ENCODE peak calls at places on chromosomes 13 and 19, in ten cellular contexts. N is right cardiac atrium; X is KBM-7; P is activated CD4-positive, alpha-beta T cell treated with anti-CD3 and anti-CD28 coated beads, Interleukin-2, amount 50 U/mL, for 24 hours; J is fibroblast of the conjunctiva; R is stimulated activated CD8-positive, alpha-beta memory T cell treated with anti-CD3 and anti-CD28 coated beads, Interleukin-7, amount 100 ng/mL, for 1 hour; A is AG04450; L is activated CD8-positive, alpha-beta memory T cell treated with anti-CD3 and anti-CD28 coated beads, Interleukin-2, amount 50 U/mL, for 4 hours; T is activated naive CD8-positive, alpha-beta T cell treated with anti-CD3 and anti-CD28 coated beads for 36 hours; W is stimulated activated CD4-positive, alpha-beta T cell treated with anti-CD3 and anti-CD28 coated beads, Interleukin-1b, Interleukin-23, amount 100 ng/mL, for 24 hours. Z is an unnamed sample.
A peak's percentile ranks its signal among the peaks of the same experiment; 100 is the strongest.

GRCh38 chr13:109146912-109147624 is 517.7 kb downstream of the MYO16 start:
- DNase-seq in N (no peak), X (no peak), P (no peak), J (peak; percentile 55), R (no peak), A (peak; percentile 36), L (no peak), T (no peak), W (no peak), Z (no peak)

GRCh38 chr13:75774176-75774575 is 138.0 kb downstream of the LMO7 start:
- DNase-seq in N (no peak), X (no peak), P (no peak), J (no peak), R (no peak), A (no peak), L (no peak), T (no peak), W (no peak), Z (no peak)

GRCh38 chr19:23817519-23817918 is 58.8 kb upstream of the ZNF681 start:
- DNase-seq in N (no peak), X (peak; percentile 42), P (peak; percentile 5), J (no peak), R (peak; percentile 6), A (no peak), L (peak; percentile 39), T (peak; percentile 14), W (no peak), Z (no peak)

GRCh38 chr19:33819875-33820781 is 23.5 kb downstream of the KCTD15 start:
- DNase-seq in N (peak; percentile 94), X (peak; percentile 93), P (peak; percentile 46), J (peak; percentile 63), R (no peak), A (no peak), L (peak; percentile 36), T (peak; percentile 72), W (peak; percentile 30), Z (peak; percentile 46)

GRCh38 chr13:99626461-99627082 is 125.3 kb downstream of the TM9SF2 start:
- DNase-seq in N (no peak), X (no peak), P (no peak), J (peak; percentile 34), R (no peak), A (no peak), L (no peak), T (no peak), W (no peak), Z (no peak)

GRCh38 chr13:101144808-101145419 is 271.4 kb downstream of the NALCN start:
- DNase-seq in N (no peak), X (peak; percentile 64), P (peak; percentile 12), J (peak; percentile 57), R (no peak), A (peak; percentile 29), L (no peak), T (no peak), W (no peak), Z (no peak)

GRCh38 chr13:113398963-113399754 is 35.2 kb upstream of the GRTP1 start:
- DNase-seq in N (no peak), X (no peak), P (no peak), J (no peak), R (no peak), A (no peak), L (no peak), T (no peak), W (no peak), Z (no peak)

GRCh38 chr13:59441596-59442280 is 722.0 kb downstream of the DIAPH3 start:
- DNase-seq in N (no peak), X (no peak), P (no peak), J (no peak), R (no peak), A (no peak), L (no peak), T (no peak), W (no peak), Z (no peak)

GRCh38 chr19:5271145-5271544 is 69.5 kb downstream of the PTPRS start:
- DNase-seq in N (no peak), X (peak; percentile 29), P (no peak), J (no peak), R (no peak), A (no peak), L (no peak), T (no peak), W (no peak), Z (no peak)

GRCh38 chr19:30091856-30092255 is 149.8 kb downstream of the URI1 start:
- DNase-seq in N (no peak), X (no peak), P (no peak), J (no peak), R (no peak), A (no peak), L (no peak), T (no peak), W (no peak), Z (no peak)

GRCh38 chr19:41367848-41368301 is 3.9 kb upstream of the B9D2 start:
- DNase-seq in N (no peak), X (peak; percentile 95), P (no peak), J (peak; percentile 69), R (no peak), A (peak; percentile 81), L (no peak), T (no peak), W (no peak), Z (no peak)

GRCh38 chr19:17860331-17860992 is 752 bp downstream of the RPL18A start:
- DNase-seq in N (no peak), X (no peak), P (no peak), J (no peak), R (no peak), A (no peak), L (no peak), T (no peak), W (no peak), Z (no peak)

GRCh38 chr19:55383279-55383788 is 758 bp downstream of the TMEM238 start:
- DNase-seq in N (no peak), X (no peak), P (no peak), J (no peak), R (no peak), A (no peak), L (no peak), T (no peak), W (no peak), Z (no peak)

GRCh38 chr13:98657506-98658085 is 80.7 kb upstream of the STK24 start:
- DNase-seq in N (no peak), X (no peak), P (no peak), J (no peak), R (no peak), A (no peak), L (no peak), T (no peak), W (no peak), Z (no peak)

GRCh38 chr13:47903836-47904235 is 97.2 kb downstream of the SUCLA2 start:
- DNase-seq in N (no peak), X (no peak), P (no peak), J (no peak), R (no peak), A (no peak), L (no peak), T (no peak), W (no peak), Z (no peak)

GRCh38 chr13:69459346-69459745 is 648.3 kb upstream of the ATXN8OS start:
- DNase-seq in N (no peak), X (no peak), P (no peak), J (no peak), R (no peak), A (no peak), L (no peak), T (no peak), W (no peak), Z (no peak)

GRCh38 chr19:33388231-33388816 is 14.8 kb downstream of the CEBPG start:
- DNase-seq in N (peak; percentile 82), X (no peak), P (no peak), J (peak; percentile 30), R (no peak), A (no peak), L (peak; percentile 9), T (no peak), W (no peak), Z (no peak)

GRCh38 chr13:84885868-84886267 is 913.4 kb downstream of the SLITRK6 start:
- DNase-seq in N (no peak), X (no peak), P (no peak), J (no peak), R (no peak), A (no peak), L (no peak), T (no peak), W (no peak), Z (no peak)

GRCh38 chr13:43799191-43799590 is 12.4 kb upstream of the ENOX1 start:
- DNase-seq in N (no peak), X (no peak), P (no peak), J (no peak), R (no peak), A (no peak), L (no peak), T (no peak), W (no peak), Z (no peak)

GRCh38 chr13:94263038-94263437 is 216.4 kb downstream of the DCT start:
- DNase-seq in N (no peak), X (no peak), P (no peak), J (no peak), R (no peak), A (no peak), L (no peak), T (no peak), W (no peak), Z (no peak)

GRCh38 chr19:45164577-45165335 is 4.0 kb upstream of the NKPD1 start:
- DNase-seq in N (peak; percentile 79), X (peak; percentile 90), P (peak; percentile 42), J (peak; percentile 30), R (no peak), A (no peak), L (peak; percentile 37), T (peak; percentile 82), W (no peak), Z (peak; percentile 26)

GRCh38 chr13:82571653-82572052 is 1310.6 kb downstream of the SLITRK1 start:
- DNase-seq in N (no peak), X (no peak), P (no peak), J (no peak), R (no peak), A (no peak), L (no peak), T (no peak), W (no peak), Z (no peak)

GRCh38 chr19:43713208-43713607 is 2.7 kb upstream of the IRGC start:
- DNase-seq in N (no peak), X (no peak), P (no peak), J (no peak), R (no peak), A (no peak), L (no peak), T (no peak), W (no peak), Z (no peak)

GRCh38 chr13:24610956-24611355 is 69.3 kb upstream of the ATP12A start:
- DNase-seq in N (no peak), X (no peak), P (no peak), J (no peak), R (no peak), A (no peak), L (no peak), T (no peak), W (no peak), Z (no peak)

GRCh38 chr13:98366959-98367358 is 189.9 kb upstream of the RNF113B start:
- DNase-seq in N (no peak), X (no peak), P (no peak), J (no peak), R (no peak), A (no peak), L (no peak), T (no peak), W (no peak), Z (no peak)

GRCh38 chr13:94169783-94170513 is 309.5 kb downstream of the DCT start:
- DNase-seq in N (peak; percentile 69), X (no peak), P (no peak), J (no peak), R (no peak), A (no peak), L (no peak), T (no peak), W (no peak), Z (no peak)

GRCh38 chr19:45766919-45767346 is 2.1 kb downstream of the SIX5 start:
- DNase-seq in N (no peak), X (no peak), P (no peak), J (no peak), R (no peak), A (no peak), L (no peak), T (no peak), W (no peak), Z (no peak)

GRCh38 chr13:25135896-25136295 is 36.2 kb downstream of the AMER2 start:
- DNase-seq in N (no peak), X (no peak), P (no peak), J (no peak), R (no peak), A (no peak), L (no peak), T (no peak), W (no peak), Z (no peak)

Z was measured in memory B cell.